ENCODE peak calls at places on chromosome 1, in four cellular contexts. One of them, this sample, is unnamed.

GRCh38 chr1:228280106-228280901 is 72.5 kb downstream of the OBSCN start:
- DNase-seq in DND-41: no peak
- DNase-seq in CD4-positive, CD25-positive, alpha-beta regulatory T cell: no peak
- DNase-seq in right lobe of liver: peak; percentile 33
- DNase-seq in this sample: no peak

GRCh38 chr1:18581420-18581880 is 49.2 kb upstream of the PAX7 start:
- DNase-seq in DND-41: peak; percentile 35
- DNase-seq in CD4-positive, CD25-positive, alpha-beta regulatory T cell: peak; percentile 34
- DNase-seq in right lobe of liver: no peak
- DNase-seq in this sample: no peak

GRCh38 chr1:154970631-154971340 is at the start of gene SHC1:
- DNase-seq in DND-41: peak; percentile 51
- DNase-seq in CD4-positive, CD25-positive, alpha-beta regulatory T cell: peak; percentile 35
- DNase-seq in right lobe of liver: peak; percentile 90
- DNase-seq in this sample: peak; percentile 63

GRCh38 chr1:153775432-153776311 is 465 bp downstream of the SLC27A3 start:
- DNase-seq in DND-41: no peak
- DNase-seq in CD4-positive, CD25-positive, alpha-beta regulatory T cell: peak; percentile 69
- DNase-seq in right lobe of liver: peak; percentile 85
- DNase-seq in this sample: no peak

GRCh38 chr1:181559142-181559541 is 75.8 kb downstream of the CACNA1E start:
- DNase-seq in DND-41: no peak
- DNase-seq in CD4-positive, CD25-positive, alpha-beta regulatory T cell: no peak
- DNase-seq in right lobe of liver: no peak
- DNase-seq in this sample: no peak

GRCh38 chr1:22846453-22846852 is 126.2 kb downstream of the LACTBL1 start:
- DNase-seq in DND-41: no peak
- DNase-seq in CD4-positive, CD25-positive, alpha-beta regulatory T cell: no peak
- DNase-seq in right lobe of liver: no peak
- DNase-seq in this sample: no peak

GRCh38 chr1:37477198-37477931 is 3.0 kb downstream of the ZC3H12A start:
- DNase-seq in DND-41: peak; percentile 60
- DNase-seq in CD4-positive, CD25-positive, alpha-beta regulatory T cell: peak; percentile 63
- DNase-seq in right lobe of liver: peak; percentile 55
- DNase-seq in this sample: no peak

GRCh38 chr1:74504125-74505065 is 8.0 kb downstream of the LRRC53 start:
- DNase-seq in DND-41: peak; percentile 61
- DNase-seq in CD4-positive, CD25-positive, alpha-beta regulatory T cell: peak; percentile 44
- DNase-seq in right lobe of liver: no peak
- DNase-seq in this sample: no peak

GRCh38 chr1:6703016-6703415 is 1.4 kb upstream of the DNAJC11 start:
- DNase-seq in DND-41: no peak
- DNase-seq in CD4-positive, CD25-positive, alpha-beta regulatory T cell: no peak
- DNase-seq in right lobe of liver: no peak
- DNase-seq in this sample: no peak

GRCh38 chr1:14946011-14946359 is 207.6 kb upstream of the TMEM51 start:
- DNase-seq in DND-41: no peak
- DNase-seq in CD4-positive, CD25-positive, alpha-beta regulatory T cell: no peak
- DNase-seq in right lobe of liver: no peak
- DNase-seq in this sample: no peak

GRCh38 chr1:168293372-168293771 is 12.7 kb downstream of the TBX19 start:
- DNase-seq in DND-41: no peak
- DNase-seq in CD4-positive, CD25-positive, alpha-beta regulatory T cell: no peak
- DNase-seq in right lobe of liver: no peak
- DNase-seq in this sample: no peak

GRCh38 chr1:11524465-11525150 is 45.7 kb downstream of the DISP3 start:
- DNase-seq in DND-41: no peak
- DNase-seq in CD4-positive, CD25-positive, alpha-beta regulatory T cell: no peak
- DNase-seq in right lobe of liver: no peak
- DNase-seq in this sample: no peak

GRCh38 chr1:78101514-78101913 is 55.7 kb downstream of the GIPC2 start:
- DNase-seq in DND-41: no peak
- DNase-seq in CD4-positive, CD25-positive, alpha-beta regulatory T cell: no peak
- DNase-seq in right lobe of liver: peak; percentile 54
- DNase-seq in this sample: peak; percentile 6
- H3K27ac ChIP-seq in DND-41: no peak overlapping the region
- H3K27ac ChIP-seq in CD4-positive, CD25-positive, alpha-beta regulatory T cell: no peak overlapping the region
- H3K27ac ChIP-seq in right lobe of liver: peak overlapping the region; percentile 5
- H3K27ac ChIP-seq in this sample: peak overlapping the region; percentile 62

GRCh38 chr1:45551684-45552083 is 1.1 kb downstream of the AKR1A1 start:
- DNase-seq in DND-41: no peak
- DNase-seq in CD4-positive, CD25-positive, alpha-beta regulatory T cell: no peak
- DNase-seq in right lobe of liver: no peak
- DNase-seq in this sample: no peak
- H3K27ac ChIP-seq in DND-41: peak overlapping the region; percentile 94
- H3K27ac ChIP-seq in CD4-positive, CD25-positive, alpha-beta regulatory T cell: peak overlapping the region; percentile 89
- H3K27ac ChIP-seq in right lobe of liver: peak overlapping the region; percentile 70
- H3K27ac ChIP-seq in this sample: peak overlapping the region; percentile 78

GRCh38 chr1:27591622-27592021 is 12.3 kb downstream of the AHDC1 start:
- DNase-seq in DND-41: no peak
- DNase-seq in CD4-positive, CD25-positive, alpha-beta regulatory T cell: no peak
- DNase-seq in right lobe of liver: no peak
- DNase-seq in this sample: no peak

GRCh38 chr1:27590917-27591508 is 12.9 kb downstream of the AHDC1 start:
- DNase-seq in DND-41: no peak
- DNase-seq in CD4-positive, CD25-positive, alpha-beta regulatory T cell: no peak
- DNase-seq in right lobe of liver: no peak
- DNase-seq in this sample: no peak

GRCh38 chr1:27589841-27590426 is 14.0 kb downstream of the AHDC1 start:
- DNase-seq in DND-41: no peak
- DNase-seq in CD4-positive, CD25-positive, alpha-beta regulatory T cell: no peak
- DNase-seq in right lobe of liver: no peak
- DNase-seq in this sample: no peak

GRCh38 chr1:27588256-27589232 is 15.4 kb downstream of the AHDC1 start:
- DNase-seq in DND-41: no peak
- DNase-seq in CD4-positive, CD25-positive, alpha-beta regulatory T cell: no peak
- DNase-seq in right lobe of liver: no peak
- DNase-seq in this sample: no peak

DNA sequence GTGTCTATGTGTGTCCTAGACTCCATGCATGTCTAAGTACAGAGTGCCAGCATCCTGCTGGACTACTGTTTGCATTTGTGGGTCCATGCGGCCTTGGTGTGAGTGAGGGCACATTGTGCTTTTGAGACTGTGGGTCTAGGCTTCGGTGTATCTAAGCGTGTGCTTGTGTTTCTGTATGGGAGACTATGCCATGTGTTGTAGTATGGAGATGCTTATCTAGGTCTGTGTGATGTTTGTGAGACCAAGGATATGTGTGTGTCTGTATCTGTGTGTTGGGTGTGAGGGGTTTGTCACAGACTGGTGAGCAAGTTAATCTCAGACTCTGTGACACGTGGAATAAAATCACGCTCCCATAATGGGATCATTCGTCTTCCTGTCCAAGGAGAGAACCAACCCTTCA is 14.5 kb downstream of the AHDC1 start:
- DNase-seq in DND-41: no peak
- DNase-seq in CD4-positive, CD25-positive, alpha-beta regulatory T cell: no peak
- DNase-seq in right lobe of liver: no peak
- DNase-seq in this sample: no peak
- H3K27ac ChIP-seq in DND-41: no peak overlapping the region
- H3K27ac ChIP-seq in CD4-positive, CD25-positive, alpha-beta regulatory T cell: no peak overlapping the region
- H3K27ac ChIP-seq in right lobe of liver: no peak overlapping the region
- H3K27ac ChIP-seq in this sample: no peak overlapping the region

GRCh38 chr1:230818881-230819280 is 49.4 kb downstream of the C1orf198 start:
- DNase-seq in DND-41: no peak
- DNase-seq in CD4-positive, CD25-positive, alpha-beta regulatory T cell: no peak
- DNase-seq in right lobe of liver: no peak
- DNase-seq in this sample: no peak
- H3K27ac ChIP-seq in DND-41: no peak overlapping the region
- H3K27ac ChIP-seq in CD4-positive, CD25-positive, alpha-beta regulatory T cell: no peak overlapping the region
- H3K27ac ChIP-seq in right lobe of liver: no peak overlapping the region
- H3K27ac ChIP-seq in this sample: no peak overlapping the region

GRCh38 chr1:34113362-34113761 is 51.7 kb downstream of the CSMD2 start:
- DNase-seq in DND-41: no peak
- DNase-seq in CD4-positive, CD25-positive, alpha-beta regulatory T cell: no peak
- DNase-seq in right lobe of liver: no peak
- DNase-seq in this sample: no peak

GRCh38 chr1:34108269-34108668 is 56.8 kb downstream of the CSMD2 start:
- DNase-seq in DND-41: no peak
- DNase-seq in CD4-positive, CD25-positive, alpha-beta regulatory T cell: no peak
- DNase-seq in right lobe of liver: no peak
- DNase-seq in this sample: no peak

GRCh38 chr1:34108711-34109110 is 56.3 kb downstream of the CSMD2 start:
- DNase-seq in DND-41: no peak
- DNase-seq in CD4-positive, CD25-positive, alpha-beta regulatory T cell: no peak
- DNase-seq in right lobe of liver: no peak
- DNase-seq in this sample: no peak

GRCh38 chr1:34115233-34115632 is 49.8 kb downstream of the CSMD2 start:
- DNase-seq in DND-41: no peak
- DNase-seq in CD4-positive, CD25-positive, alpha-beta regulatory T cell: no peak
- DNase-seq in right lobe of liver: no peak
- DNase-seq in this sample: no peak

GRCh38 chr1:34113887-34114286 is 51.1 kb downstream of the CSMD2 start:
- DNase-seq in DND-41: no peak
- DNase-seq in CD4-positive, CD25-positive, alpha-beta regulatory T cell: peak; percentile 2
- DNase-seq in right lobe of liver: no peak
- DNase-seq in this sample: no peak
- H3K27ac ChIP-seq in DND-41: no peak overlapping the region
- H3K27ac ChIP-seq in CD4-positive, CD25-positive, alpha-beta regulatory T cell: no peak overlapping the region
- H3K27ac ChIP-seq in right lobe of liver: no peak overlapping the region
- H3K27ac ChIP-seq in this sample: no peak overlapping the region